ENCODE peak calls at places on chromosomes 4 and X, in eight cellular contexts. B is fibroblast of mammary gland, S is A549, E is cardiac fibroblast, N is mesothelial cell of epicardium, L is spleen, C is GM20000, Z is AG10803. V is an unnamed sample.

GRCh38 chr4:6092131-6092530 is 73.9 kb upstream of the C4orf50 start:
- DNase-seq in B (no peak), S (no peak), E (no peak), N (no peak), L (no peak), C (no peak), Z (no peak), V (peak)

GRCh38 chr4:166077782-166078181 is 204.7 kb downstream of the TLL1 start:
- DNase-seq in B (no peak), S (no peak), E (no peak), N (no peak), L (no peak), C (no peak), Z (no peak), V (no peak)

GRCh38 chr4:38821739-38822138 is 17.1 kb upstream of the TLR1 start:
- DNase-seq in B (peak), S (no peak), E (peak), N (no peak), L (no peak), C (no peak), Z (no peak), V (no peak)

GRCh38 chr4:92265066-92265465 is 38.7 kb upstream of the GRID2 start:
- DNase-seq in B (no peak), S (no peak), E (no peak), N (no peak), L (no peak), C (no peak), Z (no peak), V (no peak)

GRCh38 chr4:112895785-112896184 is 153.7 kb upstream of the ANK2 start:
- DNase-seq in B (peak), S (no peak), E (peak), N (no peak), L (no peak), C (no peak), Z (peak), V (peak)

GRCh38 chrX:155577682-155578081 is 35.1 kb downstream of the TMLHE start:
- DNase-seq in B (no peak), S (no peak), E (no peak), N (no peak), L (no peak), C (peak), Z (no peak), V (peak)

GRCh38 chrX:137428251-137428661 is 137.7 kb upstream of the ZIC3 start:
- DNase-seq in B (no peak), S (peak), E (no peak), N (no peak), L (no peak), C (peak), Z (no peak), V (no peak)

GRCh38 chr4:155967098-155967497 is 13.4 kb upstream of the CTSO start:
- DNase-seq in B (peak), S (no peak), E (peak), N (no peak), L (no peak), C (no peak), Z (peak), V (no peak)

GRCh38 chrX:88977835-88978234 is 230.8 kb downstream of the CPXCR1 start:
- DNase-seq in B (no peak), S (no peak), E (no peak), N (no peak), L (no peak), C (no peak), Z (no peak), V (no peak)

GRCh38 chrX:51747671-51748070 is 4.4 kb downstream of the GSPT2 start:
- DNase-seq in B (peak), S (no peak), E (peak), N (no peak), L (no peak), C (no peak), Z (peak), V (no peak)

GRCh38 chr4:82898322-82899243 is 2.0 kb upstream of the THAP9 start:
- DNase-seq in B (peak), S (peak), E (peak), N (no peak), L (no peak), C (no peak), Z (peak), V (peak)

GRCh38 chrX:155888139-155888538 is 7.0 kb downstream of the VAMP7 start:
- DNase-seq in B (peak), S (no peak), E (peak), N (no peak), L (no peak), C (no peak), Z (peak), V (no peak)

GRCh38 chrX:72568406-72569092 is 4.1 kb downstream of the HDAC8 start:
- DNase-seq in B (peak), S (no peak), E (peak), N (no peak), L (no peak), C (no peak), Z (no peak), V (no peak)

GRCh38 chr4:38856524-38857337 is at the start of gene TLR6:
- DNase-seq in B (peak), S (no peak), E (peak), N (no peak), L (no peak), C (peak), Z (peak), V (peak)

GRCh38 chr4:185779520-185779919 is 32.5 kb downstream of the SORBS2 start:
- DNase-seq in B (no peak), S (no peak), E (peak), N (no peak), L (no peak), C (no peak), Z (peak), V (no peak)

GRCh38 chr4:28682872-28683271 is 1822.2 kb downstream of the STIM2 start:
- DNase-seq in B (no peak), S (no peak), E (no peak), N (no peak), L (no peak), C (no peak), Z (no peak), V (no peak)

GRCh38 chrX:72492499-72492898 is 80.1 kb downstream of the HDAC8 start:
- DNase-seq in B (no peak), S (no peak), E (no peak), N (no peak), L (no peak), C (peak), Z (no peak), V (peak)

GRCh38 chr4:182297659-182298058 is 54.5 kb downstream of the TENM3 start:
- DNase-seq in B (peak), S (no peak), E (no peak), N (no peak), L (no peak), C (no peak), Z (peak), V (no peak)

GRCh38 chrX:55340896-55341433 is 76.2 kb upstream of the PAGE3 start:
- DNase-seq in B (no peak), S (no peak), E (no peak), N (no peak), L (no peak), C (no peak), Z (no peak), V (no peak)

GRCh38 chrX:55336176-55336575 is 71.5 kb upstream of the PAGE3 start:
- DNase-seq in B (no peak), S (no peak), E (no peak), N (no peak), L (no peak), C (no peak), Z (no peak), V (no peak)

DNA sequence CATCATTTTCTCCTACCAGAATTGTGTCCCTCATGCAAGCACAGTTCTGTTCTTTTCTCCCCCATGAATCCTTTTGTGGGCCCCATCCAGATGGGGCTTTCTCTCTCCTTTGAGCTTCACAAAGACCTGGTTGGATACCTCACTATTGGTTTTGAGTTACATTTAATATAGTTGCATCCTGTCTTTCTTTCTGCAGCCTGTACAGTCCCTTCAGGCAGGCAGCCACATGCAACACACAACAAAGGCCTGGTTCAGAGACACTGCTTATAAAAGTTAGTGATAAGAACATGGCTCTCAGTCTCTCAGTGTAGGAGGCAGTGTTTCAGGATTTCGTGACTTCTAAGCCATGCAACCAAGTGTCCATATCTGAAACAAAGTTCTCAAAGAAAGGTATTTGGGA is 70.6 kb upstream of the PAGE3 start:
- DNase-seq in B (no peak), S (no peak), E (no peak), N (no peak), L (no peak), C (no peak), Z (no peak), V (no peak)
- TF ChIP-seq CTCF in B (no peak), S (no peak), E (no peak), N (no peak), L (no peak), C (no peak), Z (no peak), V (no peak)

DNA sequence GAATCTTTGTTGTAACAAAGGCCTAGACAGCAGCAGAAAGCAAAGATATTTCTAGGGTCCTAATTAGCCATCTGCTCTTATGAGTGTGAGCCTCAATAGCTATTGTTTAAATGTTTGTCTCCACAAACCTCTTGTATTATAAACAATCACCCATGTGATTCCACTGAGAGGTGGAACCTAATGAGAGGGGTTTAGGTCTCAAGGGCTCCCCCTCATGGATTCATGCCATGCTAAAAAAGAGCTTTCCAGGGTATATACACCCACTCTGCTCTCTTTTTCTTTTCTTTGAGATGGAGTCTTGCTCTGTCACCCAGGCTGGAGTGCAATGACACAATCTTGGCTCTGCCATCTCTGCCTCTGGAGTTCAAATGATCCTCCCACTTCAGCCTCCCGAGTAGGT is 42.1 kb downstream of the TRIM61 start:
- DNase-seq in B (no peak), S (no peak), E (no peak), N (no peak), L (no peak), C (peak), Z (no peak), V (peak)
- TF ChIP-seq CTCF in B (no peak), S (no peak), E (no peak), N (no peak), L (no peak), C (no peak), Z (no peak), V (peak)

GRCh38 chr4:23857353-23857752 is 32.5 kb downstream of the PPARGC1A start:
- DNase-seq in B (peak), S (no peak), E (peak), N (no peak), L (no peak), C (no peak), Z (peak), V (no peak)
- TF ChIP-seq CTCF in B (peak), S (no peak), E (no peak), N (no peak), L (no peak), C (no peak), Z (peak), V (no peak)

GRCh38 chr4:793109-793861 is 32.6 kb downstream of the CPLX1 start:
- DNase-seq in B (no peak), S (no peak), E (no peak), N (no peak), L (no peak), C (no peak), Z (no peak), V (no peak)

GRCh38 chr4:792729-793108 is 33.2 kb downstream of the CPLX1 start:
- DNase-seq in B (no peak), S (no peak), E (no peak), N (no peak), L (no peak), C (no peak), Z (peak), V (peak)

GRCh38 chr4:790466-790820 is 35.5 kb downstream of the CPLX1 start:
- DNase-seq in B (no peak), S (no peak), E (no peak), N (no peak), L (no peak), C (no peak), Z (no peak), V (no peak)

GRCh38 chr4:791201-791865 is 34.6 kb downstream of the CPLX1 start:
- DNase-seq in B (no peak), S (no peak), E (no peak), N (no peak), L (no peak), C (no peak), Z (no peak), V (no peak)

GRCh38 chr4:791866-792630 is 33.9 kb downstream of the CPLX1 start:
- DNase-seq in B (no peak), S (no peak), E (no peak), N (no peak), L (no peak), C (peak), Z (peak), V (peak)
- TF ChIP-seq CTCF in B (no peak), S (no peak), E (no peak), N (no peak), L (no peak), C (no peak), Z (no peak), V (peak)

DNA sequence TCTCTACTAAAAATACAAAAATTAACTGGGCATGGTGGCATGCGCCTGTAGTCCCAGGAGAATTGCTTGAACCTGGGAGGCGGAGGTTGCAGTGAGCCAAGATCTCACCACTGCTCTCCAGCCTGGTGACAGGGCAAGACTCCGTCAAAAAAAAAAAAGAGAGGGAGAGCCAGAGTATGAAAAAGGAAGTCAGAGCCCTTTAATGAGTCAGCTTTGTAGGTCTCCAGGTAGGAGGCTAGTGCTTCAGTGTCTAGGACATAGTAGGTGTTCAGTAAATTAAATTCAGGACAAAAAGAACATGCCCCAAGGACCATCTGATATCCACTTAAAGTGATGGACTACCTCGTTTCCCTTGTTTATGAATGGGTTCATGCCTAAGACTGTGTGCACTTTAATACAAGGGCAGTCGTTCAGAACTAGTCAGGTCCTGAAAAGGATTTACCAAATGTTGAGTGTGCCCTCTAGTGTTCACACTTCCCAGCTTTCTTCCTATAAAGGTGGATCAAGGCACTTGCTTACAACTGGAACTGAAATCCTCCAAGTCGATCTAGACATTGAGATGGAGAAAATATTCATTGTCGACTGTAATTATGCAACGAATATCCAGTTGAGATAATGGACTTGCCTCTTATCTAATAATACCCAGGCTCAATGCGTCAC is 29.0 kb downstream of the F9 start:
- DNase-seq in B (peak), S (peak), E (peak), N (no peak), L (no peak), C (peak), Z (peak), V (peak)
- TF ChIP-seq CTCF in B (peak), S (peak), E (peak), N (peak), L (no peak), C (no peak), Z (peak), V (peak)

GRCh38 chr4:139085141-139085540 is 69.6 kb downstream of the NOCT start:
- DNase-seq in B (peak), S (no peak), E (peak), N (no peak), L (no peak), C (peak), Z (peak), V (no peak)
- TF ChIP-seq CTCF in B (peak), S (peak), E (peak), N (no peak), L (no peak), C (peak), Z (peak), V (peak)

DNA sequence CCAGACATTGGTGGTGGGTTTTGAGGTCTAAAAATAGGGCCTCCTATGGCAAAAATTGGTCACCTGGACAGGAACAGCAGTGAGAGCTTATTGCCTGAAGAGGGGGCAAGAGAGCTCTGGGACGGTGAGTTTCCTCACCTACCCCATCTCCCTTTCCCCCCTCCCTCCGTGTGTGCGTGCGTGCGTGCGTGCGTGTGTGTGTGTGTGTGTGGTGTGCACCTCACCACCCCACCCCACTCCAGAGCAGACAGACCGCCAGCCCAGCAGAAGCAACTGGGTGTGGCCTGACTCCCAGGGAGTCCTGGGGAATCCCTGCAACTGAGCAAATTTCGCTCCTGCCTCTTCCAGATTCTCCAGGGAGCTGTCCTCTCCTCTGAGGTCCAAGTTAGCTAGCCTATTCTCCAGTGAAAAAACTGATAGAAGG is 44.7 kb downstream of the PRPS1 start:
- DNase-seq in B (peak), S (peak), E (peak), N (no peak), L (peak), C (peak), Z (peak), V (peak)
- TF ChIP-seq CTCF in B (peak), S (peak), E (peak), N (peak), L (peak), C (peak), Z (peak), V (peak)

V was measured in GM12865.